ENCODE peak calls at places on chromosome 22, in seven cellular contexts. F is PC-3, K is MM.1S, D is GM23248, X is HCT116, I is neural progenitor cell, A is GM23338. Z is an unnamed sample.
A peak's percentile ranks its signal among the peaks of the same experiment; 100 is the strongest.

GRCh38 chr22:49154433-49154832 is 673.2 kb downstream of the BRD1 start:
- DNase-seq in A (no peak), I (no peak), X (no peak), D (no peak), F (no peak), K (no peak), Z (no peak)

GRCh38 chr22:28025333-28025732 is 106.3 kb upstream of the PITPNB start:
- DNase-seq in A (no peak), K (no peak), I (no peak), F (no peak), D (no peak), X (no peak), Z (no peak)

GRCh38 chr22:32661737-32662586 is 139.5 kb upstream of the TIMP3 start:
- DNase-seq in F (no peak), I (no peak), D (peak; percentile 80), X (no peak), K (no peak), A (no peak), Z (no peak)

GRCh38 chr22:23410411-23410810 is 169.7 kb downstream of the IGLL1 start:
- DNase-seq in X (no peak), A (no peak), D (no peak), K (no peak), F (no peak), I (no peak), Z (no peak)

GRCh38 chr22:27990451-27990840 is 71.4 kb upstream of the PITPNB start:
- DNase-seq in I (no peak), A (no peak), K (no peak), F (no peak), D (no peak), X (no peak), Z (no peak)

GRCh38 chr22:46618667-46619066 is 1.5 kb upstream of the GRAMD4 start:
- DNase-seq in X (no peak), A (no peak), K (no peak), D (no peak), I (no peak), F (no peak), Z (no peak)

GRCh38 chr22:40533712-40534378 is 102.7 kb downstream of the MRTFA start:
- DNase-seq in A (peak; percentile 66), X (no peak), D (peak; percentile 75), I (peak; percentile 12), K (peak; percentile 79), F (peak; percentile 62), Z (peak; percentile 40)

GRCh38 chr22:50696799-50697561 is 24.4 kb downstream of the SHANK3 start:
- DNase-seq in F (peak; percentile 8), D (peak; percentile 65), I (peak; percentile 81), K (no peak), X (no peak), A (peak; percentile 74), Z (peak; percentile 69)

GRCh38 chr22:31753005-31753633 is 700 bp upstream of the DEPDC5 start:
- DNase-seq in X (no peak), A (peak; percentile 88), D (peak; percentile 45), I (peak; percentile 93), K (no peak), F (peak; percentile 5), Z (peak; percentile 79)

GRCh38 chr22:49284389-49284788 is 543.3 kb downstream of the BRD1 start:
- DNase-seq in X (no peak), F (no peak), I (no peak), A (no peak), K (no peak), D (no peak), Z (no peak)

GRCh38 chr22:49906799-49907290 is 11.4 kb downstream of the ALG12 start:
- DNase-seq in I (no peak), X (no peak), D (no peak), A (no peak), K (no peak), F (no peak), Z (no peak)

GRCh38 chr22:21775061-21775460 is 39.5 kb upstream of the YPEL1 start:
- DNase-seq in I (no peak), K (no peak), F (no peak), X (no peak), D (peak; percentile 55), A (no peak), Z (no peak)

GRCh38 chr22:48945621-48946458 is 881.8 kb downstream of the BRD1 start:
- DNase-seq in F (no peak), K (no peak), D (no peak), A (no peak), X (no peak), I (no peak), Z (no peak)

DNA sequence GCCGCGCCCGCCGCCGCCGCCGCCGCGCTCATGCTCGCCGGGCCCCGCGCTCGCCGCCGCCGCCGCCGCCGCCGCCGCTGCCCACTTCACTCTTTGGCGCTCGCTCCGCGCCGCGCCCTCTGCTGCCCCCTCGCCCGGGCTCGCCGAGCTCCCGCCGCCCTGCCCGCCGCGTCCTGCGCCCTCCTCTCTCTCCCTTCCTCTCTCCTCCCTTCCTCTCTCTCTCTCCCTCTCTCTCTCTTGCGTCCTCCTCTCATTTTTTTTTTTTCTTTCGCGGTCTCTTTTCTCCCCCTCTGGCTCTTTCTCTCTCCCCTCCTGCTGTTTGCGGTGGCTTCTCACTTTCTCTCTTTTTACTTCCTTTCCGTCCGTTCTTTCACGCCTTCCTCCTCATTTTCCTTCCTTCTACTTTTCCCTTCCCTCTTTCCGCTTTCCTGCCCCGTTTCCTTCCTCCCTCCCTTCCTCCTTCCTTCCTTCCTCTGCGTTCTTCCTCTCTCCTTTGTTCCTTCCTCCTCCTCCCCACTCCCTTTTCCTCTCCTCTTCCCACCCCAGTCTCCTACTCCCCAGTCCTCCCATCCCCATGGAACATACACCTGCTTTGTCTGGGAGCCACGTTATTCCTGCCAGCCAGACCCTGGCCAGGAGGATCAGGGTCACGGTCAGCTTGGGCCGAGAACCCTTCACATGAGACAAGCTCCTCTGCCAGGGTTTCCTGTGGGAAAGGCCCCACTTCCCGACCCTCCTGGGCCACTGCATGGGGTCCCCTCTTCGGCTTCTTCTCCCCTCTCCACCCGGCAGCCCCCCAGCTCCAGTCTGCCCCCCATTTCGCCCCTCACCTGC is 19.3 kb upstream of the SHISAL1 start:
- DNase-seq in D (peak; percentile 68), A (peak; percentile 68), I (peak; percentile 79), K (no peak), F (peak; percentile 11), X (no peak), Z (peak; percentile 69)
- TF ChIP-seq EZH2 in D (peak; percentile 77), A (no peak), I (peak; percentile 60), K (no peak), F (no peak), X (no peak), Z (no peak)

GRCh38 chr22:35785181-35785923 is 67.7 kb downstream of the APOL5 start:
- DNase-seq in D (peak; percentile 63), X (no peak), I (no peak), K (no peak), A (no peak), F (no peak), Z (no peak)

GRCh38 chr22:35781898-35782297 is 64.2 kb downstream of the APOL5 start:
- DNase-seq in K (no peak), D (no peak), F (no peak), X (no peak), I (no peak), A (no peak), Z (no peak)

GRCh38 chr22:35782504-35782903 is 64.8 kb downstream of the APOL5 start:
- DNase-seq in X (no peak), I (no peak), K (no peak), F (no peak), D (peak; percentile 19), A (peak; percentile 11), Z (no peak)

GRCh38 chr22:35783943-35784614 is 66.4 kb downstream of the APOL5 start:
- DNase-seq in X (no peak), A (no peak), I (no peak), D (peak; percentile 86), F (peak; percentile 89), K (no peak), Z (no peak)

DNA sequence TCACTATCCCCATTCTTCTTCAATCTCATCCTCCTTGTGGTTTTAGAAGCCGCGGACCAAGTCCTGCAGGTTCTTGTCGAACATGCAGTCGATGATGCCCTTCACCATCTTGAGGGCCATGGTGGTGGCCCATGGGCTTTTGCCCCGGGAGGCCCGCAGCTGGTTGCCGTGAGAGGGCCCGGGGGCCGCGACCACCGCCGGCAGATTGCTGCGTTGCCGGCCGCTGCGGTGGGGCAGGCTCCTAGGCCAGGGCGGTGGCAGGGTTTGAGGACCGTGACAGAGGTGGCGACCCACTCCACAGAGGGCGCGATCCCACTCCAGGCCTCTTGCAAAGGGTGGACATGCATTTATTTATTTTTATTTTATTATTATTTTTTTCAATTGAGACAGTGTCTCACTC is 67.0 kb downstream of the APOL5 start:
- DNase-seq in F (no peak), D (no peak), K (no peak), A (no peak), I (no peak), X (no peak), Z (no peak)
- H3K27ac ChIP-seq in F (peak overlapping the region; percentile 92), D (peak overlapping the region; percentile 90), K (no peak overlapping the region), A (no peak overlapping the region), I (no peak overlapping the region), X (no peak overlapping the region), Z (no peak overlapping the region)

GRCh38 chr22:26552466-26552865 is 37.5 kb downstream of the TPST2 start:
- DNase-seq in F (no peak), K (no peak), X (no peak), A (no peak), I (no peak), D (peak; percentile 12), Z (no peak)
- TF ChIP-seq EZH2phosphoT487 in F (no peak), K (no peak), X (no peak), A (no peak), I (no peak), D (no peak), Z (no peak)

GRCh38 chr22:43231724-43232034 is 44.7 kb upstream of the TTLL12 start:
- DNase-seq in X (no peak), I (no peak), A (no peak), K (no peak), D (no peak), F (no peak), Z (no peak)
- TF ChIP-seq EZH2 in X (no peak), I (no peak), A (no peak), K (no peak), D (no peak), F (no peak), Z (no peak)

GRCh38 chr22:45059296-45059695 is 49.5 kb upstream of the PHF21B start:
- DNase-seq in X (no peak), K (no peak), A (no peak), F (no peak), D (no peak), I (no peak), Z (no peak)

GRCh38 chr22:45065726-45066125 is 55.9 kb upstream of the PHF21B start:
- DNase-seq in A (no peak), F (no peak), K (no peak), X (no peak), D (no peak), I (no peak), Z (no peak)

GRCh38 chr22:45067731-45068130 is 57.9 kb upstream of the PHF21B start:
- DNase-seq in K (no peak), A (no peak), D (no peak), I (no peak), X (no peak), F (no peak), Z (no peak)

GRCh38 chr22:45061332-45061731 is 51.5 kb upstream of the PHF21B start:
- DNase-seq in F (no peak), I (no peak), X (no peak), K (no peak), D (no peak), A (peak; percentile 39), Z (no peak)

GRCh38 chr22:45064313-45065268 is 54.8 kb upstream of the PHF21B start:
- DNase-seq in D (peak; percentile 91), I (no peak), K (no peak), A (no peak), X (no peak), F (peak; percentile 71), Z (no peak)
- H3K27ac ChIP-seq in D (peak overlapping the region; percentile 61), I (no peak overlapping the region), K (no peak overlapping the region), A (no peak overlapping the region), X (no peak overlapping the region), F (peak overlapping the region; percentile 11), Z (no peak overlapping the region)